ENCODE peak calls at places on chromosomes 3 and 15, in four cellular contexts. A, H, T and I are unnamed samples. For H3K4me1, the result is how much of the 10 kb centered on the place peaks cover.

GRCh38 chr3:161800985-161801559 is 304.5 kb downstream of the OTOL1 start:
- DNase-seq in H (no peak), T (no peak), A (no peak), I (no peak)

GRCh38 chr15:51195459-51195858 is 100.8 kb upstream of the TNFAIP8L3 start:
- DNase-seq in H (no peak), A (no peak), T (no peak), I (no peak)

GRCh38 chr3:18134386-18135082 is 290.6 kb downstream of the SATB1 start:
- DNase-seq in A (no peak), T (no peak), H (no peak), I (peak)

GRCh38 chr15:42800731-42801474 is 64.0 kb upstream of the CDAN1 start:
- DNase-seq in T (no peak), A (no peak), H (no peak), I (peak)

GRCh38 chr15:35206060-35206675 is 121.1 kb upstream of the NANOGP8 start:
- DNase-seq in T (no peak), A (no peak), H (no peak), I (peak)

GRCh38 chr3:37935756-37936666 is 54.6 kb upstream of the VILL start:
- DNase-seq in H (no peak), A (no peak), T (peak), I (peak)

GRCh38 chr3:188472331-188472730 is 318.4 kb downstream of the LPP start:
- DNase-seq in H (no peak), T (no peak), A (no peak), I (no peak)

GRCh38 chr15:31465083-31465955 is 138.7 kb downstream of the KLF13 start:
- DNase-seq in T (peak), A (no peak), H (no peak), I (no peak)

GRCh38 chr3:126432361-126432760 is 37.7 kb downstream of the CFAP100 start:
- DNase-seq in H (no peak), T (no peak), A (no peak), I (no peak)

GRCh38 chr3:192433704-192434103 is 293.6 kb downstream of the FGF12 start:
- DNase-seq in H (no peak), A (no peak), T (peak), I (no peak)

GRCh38 chr15:90064931-90065681 is 37.2 kb downstream of the IDH2 start:
- DNase-seq in A (peak), T (no peak), H (no peak), I (no peak)

GRCh38 chr15:69474291-69474690 is 21.7 kb downstream of the RPLP1 start:
- DNase-seq in T (no peak), H (no peak), A (no peak), I (no peak)

GRCh38 chr3:134449277-134449676 is 36.5 kb downstream of the ANAPC13 start:
- DNase-seq in H (no peak), A (peak), T (peak), I (peak)

GRCh38 chr15:66587749-66588148 is 22.0 kb upstream of the LCTL start:
- DNase-seq in T (no peak), A (no peak), H (no peak), I (no peak)

GRCh38 chr3:126407412-126408044 is 12.8 kb downstream of the CFAP100 start:
- DNase-seq in A (no peak), T (no peak), H (no peak), I (no peak)

GRCh38 chr3:94961423-94962100 is 898.7 kb downstream of the NSUN3 start:
- DNase-seq in T (no peak), A (no peak), H (no peak), I (no peak)

GRCh38 chr3:120524171-120524923 is 71.8 kb upstream of the NDUFB4 start:
- DNase-seq in A (no peak), T (no peak), H (no peak), I (peak)

GRCh38 chr3:190381356-190381940 is 6.5 kb upstream of the CLDN16 start:
- DNase-seq in T (no peak), A (no peak), H (no peak), I (no peak)

GRCh38 chr3:3560566-3561336 is 238.5 kb upstream of the LRRN1 start:
- DNase-seq in A (no peak), T (no peak), H (no peak), I (no peak)

GRCh38 chr15:29071193-29071906 is 185.6 kb downstream of the APBA2 start:
- DNase-seq in H (no peak), A (no peak), T (no peak), I (no peak)

GRCh38 chr3:122864498-122864897 is 69.6 kb downstream of the SLC49A4 start:
- DNase-seq in H (no peak), A (no peak), T (no peak), I (no peak)

GRCh38 chr3:71185733-71186455 is 397.6 kb downstream of the FOXP1 start:
- DNase-seq in T (no peak), H (no peak), A (no peak), I (peak)

GRCh38 chr3:178823556-178824229 is 247.9 kb downstream of the ZMAT3 start:
- DNase-seq in A (no peak), H (no peak), T (no peak), I (no peak)

GRCh38 chr3:51944541-51945021 is 2.4 kb downstream of the PARP3 start:
- DNase-seq in H (peak), T (peak), A (no peak), I (no peak)

GRCh38 chr3:23944861-23945652 is at the start of gene NR1D2:
- DNase-seq in A (peak), T (peak), H (peak), I (peak)

GRCh38 chr15:99307735-99308134 is 56.5 kb downstream of the LRRC28 start:
- DNase-seq in T (no peak), H (no peak), A (no peak), I (peak)

GRCh38 chr3:49132437-49133225 is at the start of gene LAMB2:
- DNase-seq in T (peak), A (peak), H (peak), I (peak)

GRCh38 chr3:125267460-125267859 is 54.9 kb upstream of the SLC12A8 start:
- DNase-seq in H (no peak), A (no peak), T (no peak), I (no peak)

GRCh38 chr15:28273468-28273867 is 48.5 kb downstream of the HERC2 start:
- DNase-seq in H (no peak), T (no peak), A (no peak), I (peak)

GRCh38 chr3:32510075-32510724 is 7.5 kb upstream of the CMTM6 start:
- DNase-seq in H (no peak), A (peak), T (peak), I (peak)

GRCh38 chr15:48332642-48333034 is 1.4 kb downstream of the DUT start:
- DNase-seq in H (no peak), A (no peak), T (no peak), I (no peak)

GRCh38 chr3:36149447-36149865 is 230.8 kb upstream of the STAC start:
- DNase-seq in H (no peak), T (no peak), A (no peak), I (no peak)

GRCh38 chr15:20295238-20295811 is 246.3 kb downstream of the GOLGA6L6 start:
- DNase-seq in H (peak), T (no peak), A (no peak), I (no peak)

GRCh38 chr3:123679712-123680386 is 95.0 kb upstream of the HACD2 start:
- DNase-seq in H (no peak), A (no peak), T (no peak), I (peak)

GRCh38 chr15:41020829-41021228 is 67.6 kb downstream of the CHAC1 start:
- DNase-seq in T (no peak), H (no peak), A (no peak), I (no peak)

GRCh38 chr15:41020311-41020710 is 67.0 kb downstream of the CHAC1 start:
- DNase-seq in A (no peak), H (no peak), T (no peak), I (no peak)

GRCh38 chr15:41017051-41017735 is 63.9 kb downstream of the CHAC1 start:
- DNase-seq in H (no peak), T (no peak), A (no peak), I (peak)

GRCh38 chr15:41019174-41019573 is 65.9 kb downstream of the CHAC1 start:
- DNase-seq in A (no peak), H (no peak), T (no peak), I (no peak)

GRCh38 chr15:41018534-41018933 is 65.3 kb downstream of the CHAC1 start:
- DNase-seq in H (no peak), A (no peak), T (peak), I (peak)
- H3K4me1 ChIP-seq in H (under half), A (under half), T (under half), I (under half)

DNA sequence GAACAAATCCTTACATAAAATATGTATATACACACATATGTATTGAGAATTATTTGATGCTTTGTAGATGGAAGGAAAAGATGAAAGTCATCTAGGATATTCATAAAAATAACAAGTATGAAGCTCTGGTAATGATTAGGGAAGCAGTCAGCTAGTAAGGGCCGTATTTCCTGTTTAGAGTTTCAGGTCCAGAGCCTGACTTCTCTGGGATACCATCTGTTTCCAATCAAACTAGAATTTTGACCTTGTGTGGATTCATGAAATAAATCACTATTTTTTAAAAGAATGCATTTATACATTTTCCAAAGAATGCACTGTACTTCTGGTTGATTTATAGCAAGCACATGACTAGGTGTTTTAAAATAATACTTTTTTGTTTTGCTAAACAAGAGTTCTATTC is 156.1 kb upstream of the CGNL1 start:
- DNase-seq in A (no peak), T (no peak), H (no peak), I (no peak)
- H3K4me3 ChIP-seq in A (no peak), T (no peak), H (no peak), I (no peak)

GRCh38 chr3:108130247-108130646 is 39.4 kb upstream of the CD47 start:
- DNase-seq in A (no peak), T (no peak), H (no peak), I (no peak)
- H3K4me1 ChIP-seq in A (under half), T (under half), H (under half), I (under half)

GRCh38 chr3:16905704-16906103 is 20.9 kb downstream of the PLCL2 start:
- DNase-seq in A (no peak), H (no peak), T (no peak), I (no peak)
- H3K4me3 ChIP-seq in A (no peak), H (no peak), T (no peak), I (no peak)